ENCODE peak calls at places on chromosomes 5 and 9, in nine cellular contexts. W, Y, C, E, G, X, P, N and K are unnamed samples.

GRCh38 chr9:13171261-13171660 is 108.2 kb downstream of the MPDZ start:
- DNase-seq in Y (no peak), G (no peak), N (no peak), P (no peak), E (no peak), X (no peak), C (no peak), W (no peak), K (no peak)

GRCh38 chr9:32424616-32425015 is 40.2 kb downstream of the ACO1 start:
- DNase-seq in G (no peak), E (no peak), N (no peak), P (no peak), C (no peak), X (no peak), W (no peak), Y (no peak), K (no peak)

GRCh38 chr9:16884952-16885513 is 14.6 kb upstream of the BNC2 start:
- DNase-seq in N (no peak), C (no peak), E (no peak), W (no peak), G (no peak), P (no peak), X (peak), Y (no peak), K (no peak)

GRCh38 chr9:91192379-91192775 is 169.3 kb downstream of the AUH start:
- DNase-seq in Y (no peak), G (no peak), X (no peak), E (no peak), W (no peak), P (no peak), C (no peak), N (no peak), K (no peak)

GRCh38 chr5:30607301-30607700 is 586.2 kb upstream of the CDH6 start:
- DNase-seq in C (no peak), N (no peak), X (no peak), E (no peak), Y (no peak), G (no peak), W (no peak), P (no peak), K (no peak)

GRCh38 chr5:77133061-77133758 is 46.1 kb upstream of the ZBED3 start:
- DNase-seq in X (peak), C (peak), W (peak), E (no peak), Y (no peak), P (peak), N (peak), G (peak), K (peak)

GRCh38 chr9:71793386-71794105 is 25.2 kb upstream of the CEMIP2 start:
- DNase-seq in P (no peak), N (no peak), C (no peak), E (no peak), G (peak), X (no peak), W (no peak), Y (no peak), K (no peak)

GRCh38 chr5:171820561-171820960 is 34.9 kb downstream of the SMIM23 start:
- DNase-seq in Y (no peak), C (no peak), E (no peak), P (no peak), G (no peak), N (no peak), X (no peak), W (no peak), K (no peak)

GRCh38 chr9:133386338-133386737 is 10.2 kb downstream of the STKLD1 start:
- DNase-seq in N (no peak), X (no peak), C (no peak), P (no peak), G (no peak), Y (no peak), E (no peak), W (no peak), K (no peak)

GRCh38 chr5:150289551-150290390 is at the start of gene CAMK2A:
- DNase-seq in P (no peak), C (no peak), W (no peak), X (no peak), E (peak), Y (no peak), N (no peak), G (no peak), K (peak)

GRCh38 chr5:107519900-107520354 is 150.8 kb downstream of the EFNA5 start:
- DNase-seq in W (no peak), N (no peak), P (no peak), Y (no peak), X (no peak), E (no peak), C (no peak), G (no peak), K (no peak)

GRCh38 chr5:125232779-125233230 is 486.4 kb upstream of the ZNF608 start:
- DNase-seq in N (no peak), Y (no peak), C (no peak), P (no peak), W (no peak), E (no peak), G (no peak), X (no peak), K (no peak)

GRCh38 chr5:136000937-136001336 is 27.9 kb upstream of the TGFBI start:
- DNase-seq in Y (no peak), C (no peak), N (no peak), G (no peak), E (no peak), X (no peak), P (no peak), W (no peak), K (no peak)

GRCh38 chr5:172981931-172982330 is 1.6 kb upstream of the ATP6V0E1 start:
- DNase-seq in E (no peak), G (no peak), W (no peak), P (no peak), N (no peak), X (no peak), C (no peak), Y (no peak), K (no peak)

GRCh38 chr5:88695232-88695631 is 187.8 kb downstream of the MEF2C start:
- DNase-seq in N (no peak), X (no peak), E (no peak), W (no peak), P (no peak), C (no peak), Y (no peak), G (no peak), K (no peak)

GRCh38 chr9:80873861-80874260 is 815.5 kb downstream of the TLE1 start:
- DNase-seq in N (no peak), X (no peak), Y (no peak), C (no peak), E (no peak), W (no peak), G (no peak), P (no peak), K (no peak)

GRCh38 chr9:72292874-72293607 is 72.0 kb downstream of the ZFAND5 start:
- DNase-seq in E (no peak), X (peak), N (no peak), G (no peak), P (no peak), Y (no peak), C (peak), W (no peak), K (no peak)

GRCh38 chr9:29701971-29702370 is 2128.7 kb upstream of the C9orf72 start:
- DNase-seq in C (no peak), Y (no peak), G (no peak), E (no peak), X (no peak), P (no peak), N (no peak), W (no peak), K (no peak)

GRCh38 chr9:35579130-35579529 is 25.9 kb upstream of the TESK1 start:
- DNase-seq in Y (no peak), P (no peak), C (no peak), G (no peak), E (no peak), W (no peak), X (no peak), N (no peak), K (no peak)

GRCh38 chr9:77575785-77576184 is 72.3 kb downstream of the GNA14 start:
- DNase-seq in X (no peak), N (no peak), G (peak), E (peak), Y (no peak), C (no peak), P (no peak), W (no peak), K (no peak)

GRCh38 chr5:442335-443238 is at the start of gene EXOC3:
- DNase-seq in E (peak), W (no peak), C (peak), P (peak), Y (peak), N (peak), G (peak), X (peak), K (peak)

GRCh38 chr5:137582218-137582617 is 83.1 kb upstream of the SPOCK1 start:
- DNase-seq in N (no peak), X (no peak), E (no peak), Y (no peak), G (no peak), P (no peak), C (no peak), W (no peak), K (no peak)

GRCh38 chr5:61198606-61199005 is 36.3 kb upstream of the SMIM15 start:
- DNase-seq in N (no peak), G (no peak), X (no peak), Y (no peak), E (no peak), P (no peak), W (no peak), C (no peak), K (no peak)

GRCh38 chr5:61205013-61205412 is 42.7 kb upstream of the SMIM15 start:
- DNase-seq in P (no peak), X (no peak), N (no peak), G (no peak), E (no peak), W (no peak), Y (no peak), C (no peak), K (no peak)

GRCh38 chr5:61202213-61202612 is 39.9 kb upstream of the SMIM15 start:
- DNase-seq in Y (no peak), E (no peak), P (no peak), W (no peak), N (no peak), C (no peak), X (no peak), G (no peak), K (no peak)

DNA sequence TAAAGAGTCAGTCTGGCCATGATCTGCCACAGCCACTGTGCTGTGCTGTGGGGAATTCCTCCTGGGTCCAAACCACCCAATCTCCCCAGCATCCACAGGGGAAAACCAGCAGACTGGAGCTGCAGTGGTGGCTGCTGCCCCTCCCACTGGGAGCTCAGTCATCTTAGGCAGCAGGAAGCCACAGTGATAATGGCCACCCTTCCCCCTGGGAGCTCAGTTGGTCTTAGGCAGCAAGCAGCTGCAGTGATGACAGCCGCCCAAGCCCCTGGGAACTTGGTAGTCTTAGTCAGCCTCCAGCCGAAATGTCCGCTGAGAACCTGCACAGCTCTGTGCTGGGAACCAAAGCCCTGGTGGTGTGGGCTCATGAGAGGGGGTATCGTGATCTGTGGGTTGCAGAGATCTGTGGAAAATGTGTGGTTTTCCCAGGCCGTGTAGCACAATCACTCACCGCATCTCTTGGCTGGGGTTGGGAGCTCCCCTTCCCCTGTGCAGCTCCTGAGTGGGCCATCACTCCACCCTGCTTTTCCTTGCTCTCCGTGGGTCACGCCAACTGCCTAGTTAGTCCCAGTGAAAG is 38.4 kb upstream of the SMIM15 start:
- DNase-seq in W (no peak), X (no peak), P (no peak), N (no peak), Y (no peak), C (no peak), E (no peak), G (no peak), K (no peak)
- TF ChIP-seq POLR2A in W (no peak), X (no peak), P (no peak), N (no peak), Y (no peak), C (no peak), E (no peak), G (no peak), K (no peak)

GRCh38 chr5:101716941-101717340 is 579.1 kb downstream of the SLCO4C1 start:
- DNase-seq in G (no peak), C (no peak), P (no peak), X (no peak), N (no peak), E (no peak), Y (no peak), W (no peak), K (no peak)

GRCh38 chr5:101720033-101720432 is 576.1 kb downstream of the SLCO4C1 start:
- DNase-seq in X (no peak), G (no peak), C (no peak), N (no peak), W (no peak), E (no peak), Y (no peak), P (no peak), K (no peak)

GRCh38 chr5:101717729-101718128 is 578.4 kb downstream of the SLCO4C1 start:
- DNase-seq in X (no peak), E (no peak), P (no peak), W (no peak), C (no peak), N (no peak), Y (no peak), G (no peak), K (no peak)

DNA sequence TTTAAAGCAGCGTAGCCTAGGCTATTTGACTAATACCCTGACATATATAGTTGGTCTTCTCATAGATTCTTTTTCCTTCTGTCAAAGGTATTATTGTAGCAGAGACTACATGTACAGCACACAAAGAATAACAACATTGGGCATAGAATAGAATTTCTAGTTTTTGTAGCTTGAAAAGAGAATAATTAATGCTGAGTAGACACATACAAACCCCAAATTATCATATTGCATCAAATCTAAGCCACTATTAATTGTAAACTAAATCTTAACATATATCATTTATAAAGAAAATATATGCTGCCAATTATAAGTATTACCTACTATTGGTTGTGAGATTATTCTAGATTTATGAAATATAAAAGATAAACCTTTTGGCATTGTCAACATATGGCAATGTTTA is 574.5 kb downstream of the SLCO4C1 start:
- DNase-seq in X (no peak), N (no peak), Y (no peak), G (no peak), W (no peak), P (no peak), E (no peak), C (no peak), K (no peak)
- TF ChIP-seq POLR2A in X (no peak), N (no peak), Y (no peak), G (no peak), W (no peak), P (no peak), E (no peak), C (no peak), K (no peak)

DNA sequence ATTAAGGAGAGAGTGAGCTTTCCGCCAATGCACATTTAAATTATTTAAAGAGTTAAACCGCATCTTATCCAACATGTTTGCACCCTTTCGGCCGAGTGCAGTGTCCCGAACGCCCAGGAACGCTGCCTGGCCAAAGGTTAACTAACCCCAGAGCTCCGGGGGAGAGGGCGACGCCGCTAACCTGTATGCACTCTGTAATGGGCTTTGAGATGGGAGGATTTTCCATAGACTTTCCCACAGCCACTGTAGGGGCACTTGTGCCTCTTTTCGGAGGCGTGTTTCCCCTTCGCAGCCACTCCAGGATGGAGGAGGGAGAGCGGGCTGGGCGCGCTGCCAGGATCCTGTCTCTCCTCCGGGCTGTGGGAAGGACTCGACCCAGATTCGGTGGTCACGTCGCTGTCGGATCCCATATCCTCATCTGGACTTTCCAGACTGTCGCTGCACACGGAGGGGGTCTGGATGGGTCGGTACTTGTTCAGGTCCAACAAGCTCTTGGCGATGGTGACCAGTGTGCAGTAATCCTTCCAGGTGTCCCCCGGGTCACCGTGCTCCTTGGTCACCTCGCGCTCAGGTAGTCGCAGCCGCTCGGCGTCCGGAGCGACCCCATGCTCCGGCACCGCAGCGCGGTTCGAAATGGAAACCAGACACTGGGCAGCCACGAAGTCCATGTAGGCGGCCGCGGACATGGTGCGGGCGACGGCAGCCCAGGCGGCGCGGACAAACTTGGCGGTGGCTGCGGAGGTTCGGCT is 1.6 kb downstream of the KLF9 start:
- DNase-seq in E (peak), Y (peak), P (no peak), W (peak), G (peak), N (peak), X (peak), C (peak), K (peak)
- TF ChIP-seq POLR2A in E (peak), Y (no peak), P (no peak), W (peak), G (no peak), N (peak), X (peak), C (no peak), K (peak)

GRCh38 chr5:84059672-84060071 is 325.0 kb downstream of the EDIL3 start:
- DNase-seq in Y (no peak), G (no peak), N (no peak), C (no peak), P (no peak), X (no peak), W (no peak), E (no peak), K (no peak)

DNA sequence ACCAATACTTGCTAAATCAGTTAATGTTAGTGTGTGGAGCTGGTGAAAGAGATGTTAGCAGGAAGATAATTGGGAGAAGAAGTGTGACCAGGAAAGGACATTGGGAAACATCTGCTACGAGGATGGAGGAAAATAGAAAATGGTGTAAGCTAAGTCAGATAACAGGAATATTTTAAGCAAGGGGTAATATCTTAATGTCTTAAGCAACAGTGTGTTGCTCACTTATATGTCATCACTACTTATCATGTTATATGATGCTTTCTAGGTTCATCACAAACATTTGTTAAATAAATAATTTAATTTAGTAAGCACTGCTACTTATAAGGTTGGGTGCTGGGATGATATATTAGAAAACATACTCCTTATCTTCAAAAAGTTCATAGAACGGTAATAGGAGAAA is 326.1 kb downstream of the EDIL3 start:
- DNase-seq in W (no peak), E (no peak), P (no peak), X (no peak), C (no peak), N (no peak), Y (no peak), G (no peak), K (no peak)
- TF ChIP-seq POLR2A in W (no peak), E (no peak), P (no peak), X (no peak), C (no peak), N (no peak), Y (no peak), G (no peak), K (no peak)

DNA sequence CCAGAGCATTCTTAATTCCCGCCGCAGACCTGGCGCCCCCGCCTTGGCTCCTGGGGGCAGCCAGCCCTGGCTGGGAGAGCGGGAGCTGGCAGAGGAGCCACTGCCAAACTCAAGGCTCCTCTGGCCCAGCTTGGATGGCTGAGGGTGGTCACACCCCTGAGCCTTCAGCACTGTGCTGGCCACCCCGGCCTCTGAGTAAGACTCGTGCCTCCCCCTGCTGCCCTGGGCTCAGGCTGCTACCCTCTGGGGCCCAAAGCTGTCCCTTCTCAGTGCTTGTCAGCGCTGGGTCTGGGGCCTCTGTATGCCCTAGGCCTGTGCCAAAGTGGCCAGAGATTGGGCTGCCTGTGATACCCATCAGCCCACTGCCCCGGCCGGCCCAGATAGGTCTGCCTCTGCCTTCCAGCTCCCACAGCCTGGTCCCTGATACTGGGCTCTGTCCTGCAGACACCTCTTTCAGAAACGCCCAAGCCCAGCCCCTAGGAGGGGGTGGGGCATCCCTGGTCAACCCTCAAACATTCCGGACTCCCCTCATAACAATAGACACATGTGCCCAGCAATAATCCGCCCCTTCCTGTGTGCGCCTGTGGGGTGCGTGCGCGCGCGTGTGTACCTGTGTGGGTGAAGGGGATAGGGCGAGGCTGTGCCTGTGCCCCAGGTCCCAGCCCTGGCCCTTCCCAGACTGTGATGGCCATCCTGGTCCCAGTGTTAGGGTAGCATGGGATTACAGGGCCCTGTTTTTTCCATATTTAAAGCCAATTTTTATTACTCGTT is 4.4 kb upstream of the PRR7 start:
- DNase-seq in Y (no peak), W (no peak), G (no peak), X (no peak), P (no peak), N (no peak), C (no peak), E (no peak), K (no peak)
- TF ChIP-seq POLR2A in Y (no peak), W (no peak), G (no peak), X (no peak), P (no peak), N (no peak), C (no peak), E (peak), K (no peak)